ENCODE peak calls at places on chromosomes 13 and 19, in eight cellular contexts. C is GM12891, N is esophagus squamous epithelium, R is lower leg skin, T is IMR-90, D is erythroblast, G is suprapubic skin, E is right lobe of liver. H is an unnamed sample.

GRCh38 chr13:61913183-61913582 is 497.5 kb upstream of the PCDH20 start:
- DNase-seq in E (no peak), T (no peak), C (no peak), G (no peak), D (no peak), N (no peak), R (no peak), H (no peak)

GRCh38 chr19:18651300-18651699 is 14.5 kb downstream of the KLHL26 start:
- DNase-seq in N (no peak), E (no peak), T (no peak), G (no peak), D (no peak), R (no peak), C (no peak), H (no peak)

GRCh38 chr13:19618925-19619324 is 14.5 kb upstream of the MPHOSPH8 start:
- DNase-seq in C (peak; percentile 29), G (no peak), D (peak; percentile 49), T (peak; percentile 37), R (no peak), N (no peak), E (peak; percentile 68), H (no peak)

GRCh38 chr13:98773053-98773452 is 20.6 kb upstream of the SLC15A1 start:
- DNase-seq in R (no peak), E (no peak), D (no peak), N (no peak), T (no peak), G (no peak), C (no peak), H (no peak)

GRCh38 chr19:1074512-1075283 is 7.7 kb downstream of the ARHGAP45 start:
- DNase-seq in C (peak; percentile 96), D (peak; percentile 58), R (peak; percentile 97), G (peak; percentile 91), E (peak; percentile 83), N (peak; percentile 48), T (no peak), H (peak; percentile 98)

GRCh38 chr19:46101293-46101692 is 23.2 kb downstream of the IGFL3 start:
- DNase-seq in E (no peak), C (no peak), G (no peak), N (no peak), R (no peak), T (no peak), D (no peak), H (no peak)

GRCh38 chr13:55000043-55000442 is 1971.4 kb downstream of the OLFM4 start:
- DNase-seq in G (no peak), T (no peak), C (no peak), D (no peak), E (no peak), N (no peak), R (no peak), H (no peak)

GRCh38 chr19:10431943-10432735 is 11.8 kb downstream of the PDE4A start:
- DNase-seq in T (no peak), C (no peak), D (peak; percentile 77), N (no peak), E (peak; percentile 64), R (peak; percentile 94), G (peak; percentile 82), H (no peak)

GRCh38 chr19:47626238-47626637 is 17.3 kb downstream of the BICRA start:
- DNase-seq in R (no peak), G (no peak), D (no peak), C (no peak), E (no peak), N (no peak), T (no peak), H (no peak)

GRCh38 chr13:99463998-99464397 is 37.3 kb upstream of the TM9SF2 start:
- DNase-seq in C (no peak), T (no peak), E (no peak), R (no peak), G (no peak), N (no peak), D (no peak), H (no peak)

GRCh38 chr19:23145617-23146415 is 29.0 kb downstream of the ZNF730 start:
- DNase-seq in T (no peak), N (no peak), R (no peak), G (no peak), D (no peak), C (no peak), E (no peak), H (no peak)

GRCh38 chr19:7662657-7663056 is 6.2 kb upstream of the RETN start:
- DNase-seq in D (no peak), C (no peak), G (no peak), R (no peak), N (no peak), T (no peak), E (no peak), H (no peak)

GRCh38 chr19:17754634-17755532 is 3.6 kb downstream of the FCHO1 start:
- DNase-seq in T (no peak), R (no peak), C (peak; percentile 47), E (no peak), G (no peak), D (no peak), N (no peak), H (no peak)

GRCh38 chr13:21639604-21640003 is 31.3 kb upstream of the FGF9 start:
- DNase-seq in D (no peak), N (no peak), C (no peak), E (no peak), G (no peak), R (no peak), T (no peak), H (no peak)

GRCh38 chr19:34430738-34431625 is 2.8 kb downstream of the UBA2 start:
- DNase-seq in R (no peak), T (peak; percentile 68), C (peak; percentile 44), G (no peak), N (no peak), D (peak; percentile 81), E (no peak), H (peak; percentile 35)

GRCh38 chr13:32056316-32056715 is 24.7 kb downstream of the FRY start:
- DNase-seq in G (no peak), C (no peak), T (no peak), R (no peak), E (no peak), N (no peak), D (no peak), H (no peak)

GRCh38 chr13:20945952-20946383 is 43.4 kb upstream of the XPO4 start:
- DNase-seq in T (no peak), E (no peak), C (no peak), N (no peak), D (no peak), G (no peak), R (no peak), H (no peak)

GRCh38 chr19:8413593-8413923 is 453 bp downstream of the MARCHF2 start:
- DNase-seq in C (no peak), N (no peak), R (no peak), T (no peak), E (no peak), G (no peak), D (peak; percentile 61), H (no peak)

GRCh38 chr13:114064516-114065140 is 67.8 kb downstream of the RASA3 start:
- DNase-seq in N (no peak), R (no peak), D (no peak), G (peak; percentile 70), C (no peak), T (peak; percentile 40), E (no peak), H (no peak)

GRCh38 chr13:107205318-107206112 is 637.6 kb upstream of the ARGLU1 start:
- DNase-seq in E (peak; percentile 73), C (peak; percentile 35), N (no peak), D (peak; percentile 65), R (no peak), G (no peak), T (peak; percentile 66), H (peak; percentile 65)

GRCh38 chr19:5655412-5655811 is 24.9 kb downstream of the MICOS13 start:
- DNase-seq in G (peak; percentile 22), D (no peak), T (no peak), N (no peak), R (no peak), C (no peak), E (no peak), H (no peak)

GRCh38 chr19:39246951-39247669 is 1.5 kb downstream of the IFNL4 start:
- DNase-seq in C (no peak), R (no peak), N (no peak), D (peak; percentile 43), E (no peak), G (no peak), T (no peak), H (no peak)

GRCh38 chr13:42720116-42720857 is 61.1 kb upstream of the FAM216B start:
- DNase-seq in T (peak; percentile 99), R (no peak), N (no peak), C (no peak), G (no peak), E (no peak), D (peak; percentile 9), H (peak; percentile 2)

GRCh38 chr19:3683405-3683865 is 16.8 kb downstream of the PIP5K1C start:
- DNase-seq in E (no peak), N (no peak), C (no peak), D (no peak), G (peak; percentile 63), R (no peak), T (no peak), H (no peak)

GRCh38 chr19:21851596-21852345 is 15.8 kb upstream of the ZNF43 start:
- DNase-seq in N (peak; percentile 52), C (peak; percentile 81), T (peak; percentile 94), D (peak; percentile 70), E (peak; percentile 84), R (peak; percentile 99), G (peak; percentile 98), H (peak; percentile 67)

GRCh38 chr19:30555075-30555787 is 183.0 kb downstream of the ZNF536 start:
- DNase-seq in R (no peak), D (no peak), T (no peak), N (no peak), E (no peak), G (no peak), C (no peak), H (no peak)

GRCh38 chr19:55245236-55245904 is 13.4 kb downstream of the PPP6R1 start:
- DNase-seq in T (no peak), C (no peak), D (no peak), N (no peak), R (no peak), G (no peak), E (no peak), H (no peak)

GRCh38 chr19:51689751-51690358 is 3.3 kb upstream of the SPACA6 start:
- DNase-seq in G (no peak), T (no peak), E (no peak), D (no peak), N (no peak), C (no peak), R (peak; percentile 87), H (no peak)
- TF ChIP-seq POLR2A in G (no peak), T (no peak), E (no peak), D (no peak), N (no peak), C (no peak), R (no peak), H (no peak)

GRCh38 chr19:20503536-20503935 is 62.0 kb downstream of the ZNF737 start:
- DNase-seq in G (no peak), D (no peak), C (no peak), N (no peak), R (no peak), E (no peak), T (peak; percentile 35), H (no peak)
- TF ChIP-seq POLR2A in G (no peak), D (no peak), C (no peak), N (no peak), R (no peak), E (no peak), T (no peak), H (no peak)

GRCh38 chr19:42140125-42140754 is 8.0 kb upstream of the POU2F2 start:
- DNase-seq in C (no peak), G (no peak), E (no peak), D (peak; percentile 57), R (no peak), N (no peak), T (peak; percentile 72), H (no peak)
- TF ChIP-seq POLR2A in C (no peak), G (no peak), E (no peak), D (no peak), R (no peak), N (no peak), T (no peak), H (no peak)

GRCh38 chr19:44747739-44748425 is 626 bp upstream of the BCL3 start:
- DNase-seq in E (peak; percentile 78), D (no peak), R (peak; percentile 93), G (peak; percentile 89), N (no peak), C (no peak), T (peak; percentile 61), H (no peak)
- TF ChIP-seq POLR2A in E (no peak), D (no peak), R (no peak), G (no peak), N (no peak), C (no peak), T (peak; percentile 70), H (peak; percentile 82)

H was measured in H54.